ENCODE peak calls at places on chromosomes 6 and 20, in nine cellular contexts. N is IMR-90, B is endothelial cell, A is HL-60, Z is foreskin fibroblast, T is HFF-Myc, F is endodermal cell, Y is A549, I is AG09319. U is an unnamed sample.

GRCh38 chr6:38638941-38639497 is 710 bp downstream of the BTBD9 start:
- DNase-seq in N (peak), B (peak), A (peak), Z (peak), T (no peak), F (no peak), Y (peak), I (peak), U (peak)

GRCh38 chr20:47298624-47299023 is 57.9 kb downstream of the ZMYND8 start:
- DNase-seq in N (no peak), B (no peak), A (no peak), Z (no peak), T (no peak), F (no peak), Y (no peak), I (no peak), U (no peak)

GRCh38 chr6:78623567-78623966 is 243.8 kb upstream of the IRAK1BP1 start:
- DNase-seq in N (no peak), B (no peak), A (no peak), Z (no peak), T (no peak), F (no peak), Y (no peak), I (no peak), U (no peak)

GRCh38 chr20:722822-723644 is 45.3 kb downstream of the SLC52A3 start:
- DNase-seq in N (no peak), B (no peak), A (no peak), Z (no peak), T (no peak), F (no peak), Y (no peak), I (no peak), U (no peak)

GRCh38 chr6:75145976-75146375 is 59.9 kb downstream of the COL12A1 start:
- DNase-seq in N (no peak), B (no peak), A (no peak), Z (no peak), T (no peak), F (peak), Y (no peak), I (no peak), U (no peak)

GRCh38 chr20:11207749-11208502 is 534.1 kb upstream of the JAG1 start:
- DNase-seq in N (peak), B (no peak), A (no peak), Z (no peak), T (peak), F (no peak), Y (peak), I (no peak), U (no peak)

GRCh38 chr6:45791181-45791580 is 224.5 kb downstream of the CLIC5 start:
- DNase-seq in N (peak), B (no peak), A (no peak), Z (no peak), T (no peak), F (no peak), Y (no peak), I (no peak), U (no peak)

GRCh38 chr6:31547727-31548422 is 467 bp downstream of the NFKBIL1 start:
- DNase-seq in N (no peak), B (no peak), A (no peak), Z (no peak), T (no peak), F (no peak), Y (no peak), I (no peak), U (no peak)

GRCh38 chr6:108735310-108735990 is 112.8 kb upstream of the ARMC2 start:
- DNase-seq in N (no peak), B (no peak), A (no peak), Z (no peak), T (no peak), F (peak), Y (no peak), I (no peak), U (no peak)

GRCh38 chr20:39246436-39246835 is 284.3 kb downstream of the DHX35 start:
- DNase-seq in N (no peak), B (no peak), A (no peak), Z (no peak), T (no peak), F (no peak), Y (no peak), I (no peak), U (no peak)

GRCh38 chr6:27141013-27141412 is 106.5 kb upstream of the PRSS16 start:
- DNase-seq in N (no peak), B (no peak), A (no peak), Z (no peak), T (no peak), F (no peak), Y (no peak), I (no peak), U (no peak)

GRCh38 chr6:170088349-170088951 is 202.4 kb downstream of the DLL1 start:
- DNase-seq in N (no peak), B (no peak), A (peak), Z (no peak), T (no peak), F (peak), Y (no peak), I (no peak), U (no peak)

GRCh38 chr20:1489764-1490436 is 1.3 kb downstream of the SIRPB2 start:
- DNase-seq in N (no peak), B (no peak), A (peak), Z (peak), T (no peak), F (no peak), Y (no peak), I (no peak), U (no peak)

GRCh38 chr6:156313037-156313436 is 464.1 kb upstream of the ARID1B start:
- DNase-seq in N (no peak), B (no peak), A (no peak), Z (no peak), T (no peak), F (no peak), Y (no peak), I (no peak), U (no peak)

GRCh38 chr20:50578778-50579165 is 68.6 kb downstream of the PTPN1 start:
- DNase-seq in N (no peak), B (no peak), A (no peak), Z (no peak), T (no peak), F (no peak), Y (no peak), I (no peak), U (no peak)

GRCh38 chr6:135088232-135088760 is 33.7 kb upstream of the HBS1L start:
- DNase-seq in N (no peak), B (no peak), A (peak), Z (no peak), T (no peak), F (no peak), Y (no peak), I (no peak), U (no peak)

GRCh38 chr6:117329926-117330325 is 64.6 kb downstream of the VGLL2 start:
- DNase-seq in N (no peak), B (no peak), A (no peak), Z (no peak), T (no peak), F (no peak), Y (no peak), I (no peak), U (no peak)

GRCh38 chr6:63351995-63352586 is 32.3 kb upstream of the LGSN start:
- DNase-seq in N (peak), B (no peak), A (peak), Z (no peak), T (peak), F (no peak), Y (no peak), I (peak), U (no peak)

GRCh38 chr6:3383525-3383924 is 73.3 kb downstream of the SLC22A23 start:
- DNase-seq in N (peak), B (no peak), A (no peak), Z (peak), T (no peak), F (no peak), Y (no peak), I (no peak), U (no peak)

GRCh38 chr6:36216559-36216958 is 20.0 kb downstream of the BRPF3 start:
- DNase-seq in N (peak), B (no peak), A (no peak), Z (peak), T (no peak), F (no peak), Y (no peak), I (no peak), U (no peak)

GRCh38 chr6:31112478-31112877 is at the start of gene C6orf15:
- DNase-seq in N (no peak), B (no peak), A (no peak), Z (no peak), T (no peak), F (no peak), Y (no peak), I (no peak), U (no peak)

GRCh38 chr20:56609321-56609720 is 19.8 kb upstream of the TFAP2C start:
- DNase-seq in N (no peak), B (no peak), A (no peak), Z (no peak), T (no peak), F (no peak), Y (no peak), I (no peak), U (no peak)

GRCh38 chr6:115271434-115271833 is 789.3 kb downstream of the FRK start:
- DNase-seq in N (no peak), B (no peak), A (no peak), Z (no peak), T (no peak), F (peak), Y (no peak), I (no peak), U (no peak)

GRCh38 chr6:16396497-16397319 is 158.3 kb downstream of the GMPR start:
- DNase-seq in N (peak), B (no peak), A (no peak), Z (no peak), T (no peak), F (no peak), Y (no peak), I (no peak), U (no peak)
- TF ChIP-seq CTCF in N (no peak), B (no peak), A (no peak), Z (no peak), T (no peak), F (no peak), Y (no peak), I (no peak), U (no peak)

GRCh38 chr20:19907326-19908056 is 109.7 kb upstream of the NAA20 start:
- DNase-seq in N (no peak), B (no peak), A (no peak), Z (no peak), T (no peak), F (no peak), Y (no peak), I (no peak), U (no peak)

GRCh38 chr20:19901226-19901625 is 115.9 kb upstream of the NAA20 start:
- DNase-seq in N (no peak), B (no peak), A (no peak), Z (no peak), T (no peak), F (no peak), Y (no peak), I (no peak), U (no peak)

GRCh38 chr20:19897891-19898290 is 119.3 kb upstream of the NAA20 start:
- DNase-seq in N (no peak), B (no peak), A (no peak), Z (no peak), T (no peak), F (no peak), Y (no peak), I (no peak), U (no peak)

GRCh38 chr20:19908586-19908985 is 108.6 kb upstream of the NAA20 start:
- DNase-seq in N (no peak), B (no peak), A (no peak), Z (no peak), T (no peak), F (no peak), Y (no peak), I (no peak), U (no peak)

DNA sequence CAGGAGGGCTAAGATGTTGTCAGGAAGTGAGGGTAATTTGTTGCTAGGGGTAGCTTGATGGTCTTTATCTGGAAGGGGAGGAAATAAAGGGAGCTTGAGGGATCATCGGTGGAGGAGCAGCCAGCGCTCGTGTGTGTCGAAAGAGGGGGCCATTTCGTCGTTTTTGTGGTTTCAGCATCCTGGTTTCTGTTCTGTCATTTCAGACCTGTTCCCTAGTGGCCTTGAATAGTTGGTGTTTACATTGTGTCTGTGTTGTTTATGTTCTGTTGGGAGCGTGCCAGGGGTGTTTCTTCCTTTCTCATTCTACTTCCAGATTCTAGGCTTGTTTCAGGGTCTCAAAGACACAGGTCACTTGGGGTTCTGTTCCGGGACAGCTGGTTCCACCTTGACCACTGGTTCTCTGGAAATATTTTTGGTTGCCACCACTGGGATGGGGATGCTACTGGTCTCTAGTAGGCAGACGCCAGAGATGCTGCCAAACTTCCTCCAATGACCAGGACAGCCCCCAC is 113.9 kb upstream of the NAA20 start:
- DNase-seq in N (peak), B (no peak), A (peak), Z (no peak), T (no peak), F (no peak), Y (no peak), I (no peak), U (no peak)
- TF ChIP-seq CTCF in N (peak), B (no peak), A (no peak), Z (no peak), T (no peak), F (no peak), Y (no peak), I (peak), U (no peak)

GRCh38 chr6:142155895-142156757 is 9.1 kb downstream of the VTA1 start:
- DNase-seq in N (peak), B (no peak), A (no peak), Z (no peak), T (no peak), F (peak), Y (peak), I (no peak), U (no peak)
- TF ChIP-seq CTCF in N (peak), B (peak), A (peak), Z (peak), T (no peak), F (peak), Y (peak), I (no peak), U (peak)

GRCh38 chr20:62727584-62728027 is 19.0 kb downstream of the NTSR1 start:
- DNase-seq in N (no peak), B (no peak), A (no peak), Z (no peak), T (no peak), F (no peak), Y (no peak), I (no peak), U (no peak)
- TF ChIP-seq CTCF in N (no peak), B (no peak), A (no peak), Z (no peak), T (no peak), F (no peak), Y (no peak), I (no peak), U (no peak)

GRCh38 chr20:62143976-62144825 is 632 bp downstream of the SS18L1 start:
- DNase-seq in N (peak), B (peak), A (peak), Z (peak), T (no peak), F (peak), Y (peak), I (no peak), U (no peak)
- TF ChIP-seq CTCF in N (no peak), B (no peak), A (no peak), Z (no peak), T (no peak), F (peak), Y (no peak), I (no peak), U (no peak)

DNA sequence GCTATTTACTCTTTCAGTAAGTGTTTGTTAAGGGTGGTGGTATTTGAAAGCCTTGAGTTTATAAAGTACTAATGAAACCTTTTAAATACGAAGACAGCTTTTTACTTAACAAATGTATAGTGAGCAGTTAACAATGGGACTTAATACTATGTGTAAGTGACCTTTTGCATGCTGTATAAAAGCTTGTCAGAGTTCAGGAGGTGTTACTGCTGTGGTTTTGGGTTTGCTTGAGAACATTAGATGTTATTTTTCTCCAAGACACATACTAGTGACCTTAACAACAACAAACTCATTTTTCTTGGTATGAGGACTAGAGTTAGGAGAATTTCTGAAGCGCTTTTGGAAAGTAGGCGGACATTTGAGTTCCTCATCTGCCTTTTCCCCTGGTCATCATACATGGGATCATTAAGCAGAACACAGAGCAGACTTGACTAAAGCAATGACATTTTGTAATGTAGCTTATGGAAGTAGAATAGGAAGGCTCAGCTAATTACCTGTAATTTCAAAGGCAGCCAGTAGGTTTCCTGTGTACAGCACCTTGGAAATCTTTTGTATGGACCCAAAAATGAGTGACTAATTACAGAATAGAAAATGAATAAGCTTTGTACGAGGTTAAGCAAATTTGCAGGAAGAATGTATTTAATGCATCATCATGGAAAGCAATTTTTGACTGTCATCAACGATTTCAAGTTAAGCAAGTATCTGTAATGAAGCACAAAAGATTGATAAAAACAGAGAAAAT is 14.1 kb downstream of the CDYL start:
- DNase-seq in N (no peak), B (no peak), A (no peak), Z (no peak), T (no peak), F (no peak), Y (no peak), I (no peak), U (no peak)
- TF ChIP-seq CTCF in N (peak), B (peak), A (no peak), Z (no peak), T (peak), F (peak), Y (no peak), I (no peak), U (peak)

GRCh38 chr6:127464881-127465459 is 5.8 kb upstream of the KIAA0408 start:
- DNase-seq in N (peak), B (peak), A (peak), Z (peak), T (peak), F (peak), Y (peak), I (peak), U (peak)

GRCh38 chr6:127460465-127460864 is 1.3 kb upstream of the KIAA0408 start:
- DNase-seq in N (no peak), B (no peak), A (no peak), Z (no peak), T (no peak), F (no peak), Y (no peak), I (no peak), U (no peak)

GRCh38 chr6:127463056-127463455 is 3.9 kb upstream of the KIAA0408 start:
- DNase-seq in N (peak), B (no peak), A (no peak), Z (no peak), T (no peak), F (no peak), Y (no peak), I (no peak), U (no peak)

GRCh38 chr6:127464161-127464880 is 5.1 kb upstream of the KIAA0408 start:
- DNase-seq in N (peak), B (no peak), A (no peak), Z (peak), T (no peak), F (no peak), Y (no peak), I (no peak), U (no peak)

GRCh38 chr6:127462391-127462790 is 3.2 kb upstream of the KIAA0408 start:
- DNase-seq in N (peak), B (no peak), A (no peak), Z (no peak), T (no peak), F (peak), Y (peak), I (no peak), U (no peak)
- TF ChIP-seq CTCF in N (peak), B (no peak), A (no peak), Z (no peak), T (no peak), F (peak), Y (no peak), I (no peak), U (no peak)

GRCh38 chr20:25076731-25077609 is 5.0 kb downstream of the VSX1 start:
- DNase-seq in N (peak), B (no peak), A (peak), Z (peak), T (no peak), F (peak), Y (peak), I (no peak), U (peak)
- TF ChIP-seq CTCF in N (no peak), B (no peak), A (no peak), Z (peak), T (no peak), F (peak), Y (peak), I (peak), U (peak)